ENCODE peak calls at places on chromosomes 7 and 10, in eight cellular contexts. H, W, M, S, J, Y, A and P are unnamed samples.

GRCh38 chr10:120457431-120458172 is 575 bp downstream of the PLPP4 start:
- DNase-seq in S (no peak), W (peak), Y (no peak), A (peak), H (no peak), J (no peak), M (no peak), P (no peak)

GRCh38 chr7:2078899-2079298 is 153.8 kb downstream of the MAD1L1 start:
- DNase-seq in S (no peak), J (no peak), H (no peak), M (no peak), W (no peak), Y (no peak), A (no peak), P (no peak)

GRCh38 chr10:73910764-73911552 is at the start of gene PLAU:
- DNase-seq in M (peak), W (peak), A (no peak), J (peak), H (peak), S (no peak), Y (peak), P (peak)

GRCh38 chr10:98331888-98332287 is 63.9 kb upstream of the LOXL4 start:
- DNase-seq in J (no peak), Y (no peak), H (peak), W (peak), S (no peak), M (no peak), A (no peak), P (no peak)

GRCh38 chr10:5546891-5547683 is 22.3 kb downstream of the CALML3 start:
- DNase-seq in S (no peak), Y (no peak), W (peak), M (no peak), J (peak), A (no peak), H (no peak), P (no peak)

GRCh38 chr7:77235280-77235679 is 35.7 kb upstream of the FGL2 start:
- DNase-seq in J (no peak), A (no peak), H (no peak), Y (no peak), S (no peak), M (no peak), W (peak), P (no peak)

GRCh38 chr7:96920713-96921112 is 84.6 kb upstream of the DLX6 start:
- DNase-seq in S (no peak), Y (no peak), A (no peak), M (no peak), W (no peak), J (no peak), H (no peak), P (no peak)

GRCh38 chr10:65941098-65941655 is 984.7 kb upstream of the LRRTM3 start:
- DNase-seq in S (no peak), W (no peak), H (no peak), J (no peak), M (no peak), Y (no peak), A (no peak), P (no peak)

GRCh38 chr7:41788556-41788955 is 85.7 kb upstream of the INHBA start:
- DNase-seq in J (no peak), H (no peak), Y (no peak), M (no peak), W (peak), A (no peak), S (no peak), P (no peak)

GRCh38 chr10:75400163-75400768 is 1.3 kb downstream of the ZNF503 start:
- DNase-seq in A (peak), H (no peak), W (peak), Y (no peak), J (no peak), S (no peak), M (no peak), P (peak)

GRCh38 chr10:101132636-101133473 is 1.8 kb downstream of the TLX1 start:
- DNase-seq in S (no peak), Y (no peak), A (no peak), J (no peak), W (no peak), H (no peak), M (no peak), P (no peak)

GRCh38 chr10:88974446-88975376 is 15.9 kb upstream of the FAS start:
- DNase-seq in W (peak), M (no peak), A (no peak), J (no peak), Y (no peak), S (no peak), H (no peak), P (no peak)

GRCh38 chr7:24701232-24701898 is 55.9 kb downstream of the GSDME start:
- DNase-seq in Y (no peak), M (no peak), H (no peak), A (peak), S (no peak), J (no peak), W (peak), P (peak)

GRCh38 chr10:124701881-124702656 is 42.1 kb downstream of the FAM53B start:
- DNase-seq in A (no peak), H (no peak), J (peak), W (no peak), Y (no peak), M (peak), S (no peak), P (peak)

GRCh38 chr7:44142028-44142427 is 896 bp upstream of the MYL7 start:
- DNase-seq in S (no peak), W (no peak), J (peak), A (no peak), M (no peak), H (no peak), Y (no peak), P (no peak)

GRCh38 chr7:103752995-103753394 is 236.5 kb downstream of the RELN start:
- DNase-seq in A (no peak), Y (no peak), S (no peak), H (no peak), M (no peak), J (no peak), W (peak), P (no peak)

GRCh38 chr10:60495357-60495756 is 105.7 kb upstream of the ANK3 start:
- DNase-seq in H (no peak), A (peak), J (no peak), S (no peak), W (peak), Y (no peak), M (no peak), P (peak)

GRCh38 chr7:83835424-83835823 is 186.5 kb upstream of the SEMA3E start:
- DNase-seq in W (peak), M (no peak), H (no peak), Y (no peak), A (no peak), J (no peak), S (no peak), P (no peak)

GRCh38 chr7:134645478-134645877 is 1.2 kb upstream of the BPGM start:
- DNase-seq in Y (no peak), H (no peak), S (no peak), M (no peak), W (no peak), J (no peak), A (no peak), P (no peak)

GRCh38 chr7:151735186-151735853 is 141.6 kb downstream of the PRKAG2 start:
- DNase-seq in S (no peak), M (no peak), Y (no peak), J (no peak), A (no peak), H (no peak), W (no peak), P (no peak)